ENCODE peak calls at places on chromosomes 11 and 22, in ten cellular contexts. R is breast epithelium; S is adrenal gland; M is naive thymus-derived CD8-positive, alpha-beta T cell; Y is NCI-H2081 treated with DMSO at 0.1 percent for 48 hours; X is NCI-H1048; T is cardiac muscle cell; Z is omental fat pad; I is Ammon's horn; N is RWPE1. G is an unnamed sample.

GRCh38 chr11:60265373-60266214 is 14.9 kb upstream of the MS4A4A start:
- DNase-seq in R (no peak), S (no peak), M (no peak), Y (no peak), X (peak), T (peak), Z (no peak), I (peak), N (peak), G (no peak)

GRCh38 chr11:44885065-44885777 is 65.5 kb downstream of the TP53I11 start:
- DNase-seq in R (no peak), S (no peak), M (no peak), Y (no peak), X (no peak), T (no peak), Z (no peak), I (no peak), N (no peak), G (no peak)

GRCh38 chr11:104713366-104713765 is 184.9 kb downstream of the CASP12 start:
- DNase-seq in R (no peak), S (no peak), M (no peak), Y (no peak), X (no peak), T (peak), Z (no peak), I (peak), N (no peak), G (no peak)

GRCh38 chr11:27293500-27294417 is 69.3 kb downstream of the CCDC34 start:
- DNase-seq in R (no peak), S (no peak), M (no peak), Y (no peak), X (no peak), T (peak), Z (no peak), I (no peak), N (no peak), G (no peak)

GRCh38 chr22:19974935-19975706 is 33.5 kb upstream of the TXNRD2 start:
- DNase-seq in R (no peak), S (no peak), M (no peak), Y (no peak), X (no peak), T (no peak), Z (no peak), I (no peak), N (peak), G (no peak)

GRCh38 chr11:75717608-75718403 is at the start of gene MOGAT2:
- DNase-seq in R (peak), S (no peak), M (no peak), Y (no peak), X (no peak), T (no peak), Z (no peak), I (peak), N (no peak), G (no peak)

GRCh38 chr22:48089601-48090331 is 1327.3 kb downstream of the TBC1D22A start:
- DNase-seq in R (peak), S (peak), M (no peak), Y (no peak), X (no peak), T (peak), Z (no peak), I (peak), N (no peak), G (no peak)

GRCh38 chr11:128716231-128716630 is 22.4 kb downstream of the FLI1 start:
- DNase-seq in R (no peak), S (no peak), M (no peak), Y (no peak), X (no peak), T (no peak), Z (no peak), I (no peak), N (no peak), G (no peak)

GRCh38 chr22:41074941-41075710 is 17.3 kb upstream of the EP300 start:
- DNase-seq in R (no peak), S (no peak), M (no peak), Y (no peak), X (no peak), T (no peak), Z (no peak), I (no peak), N (no peak), G (no peak)

GRCh38 chr22:45051419-45051818 is 41.6 kb upstream of the PHF21B start:
- DNase-seq in R (no peak), S (no peak), M (no peak), Y (no peak), X (no peak), T (no peak), Z (no peak), I (no peak), N (no peak), G (no peak)

GRCh38 chr11:105071060-105071732 is 26.1 kb upstream of the CARD16 start:
- DNase-seq in R (no peak), S (no peak), M (no peak), Y (no peak), X (no peak), T (no peak), Z (no peak), I (no peak), N (no peak), G (no peak)

G was measured in thoracic aorta.